ENCODE peak calls at places on chromosome 9, in five cellular contexts. H, A, E, J and I are unnamed samples.

GRCh38 chr9:4793412-4794005 is 765 bp downstream of the RCL1 start:
- DNase-seq in H (no peak), A (no peak), E (no peak), J (no peak), I (no peak)

GRCh38 chr9:99095565-99095964 is 9.3 kb upstream of the TGFBR1 start:
- DNase-seq in H (no peak), A (no peak), E (no peak), J (no peak), I (no peak)

GRCh38 chr9:25322138-25322537 is 356.1 kb downstream of the TUSC1 start:
- DNase-seq in H (no peak), A (no peak), E (no peak), J (no peak), I (no peak)

GRCh38 chr9:117083440-117083984 is 331.3 kb downstream of the ASTN2 start:
- DNase-seq in H (no peak), A (no peak), E (no peak), J (no peak), I (no peak)

GRCh38 chr9:68738346-68738745 is 33.3 kb downstream of the PIP5K1B start:
- DNase-seq in H (no peak), A (no peak), E (no peak), J (no peak), I (no peak)

GRCh38 chr9:135552698-135553161 is 6.8 kb downstream of the OBP2A start:
- DNase-seq in H (no peak), A (no peak), E (no peak), J (no peak), I (no peak)

GRCh38 chr9:131121346-131121745 is 4.0 kb upstream of the NUP214 start:
- DNase-seq in H (no peak), A (no peak), E (no peak), J (no peak), I (no peak)

GRCh38 chr9:77735515-77735914 is 87.4 kb upstream of the GNA14 start:
- DNase-seq in H (peak), A (no peak), E (no peak), J (no peak), I (no peak)

GRCh38 chr9:127380479-127380878 is 16.5 kb upstream of the SLC2A8 start:
- DNase-seq in H (no peak), A (no peak), E (no peak), J (no peak), I (no peak)

GRCh38 chr9:114688388-114688787 is 6.4 kb upstream of the TEX48 start:
- DNase-seq in H (no peak), A (no peak), E (no peak), J (no peak), I (no peak)

GRCh38 chr9:95726756-95727155 is 148.7 kb upstream of the ERCC6L2 start:
- DNase-seq in H (no peak), A (no peak), E (peak), J (no peak), I (no peak)

GRCh38 chr9:87255437-87256155 is 242.1 kb upstream of the DAPK1 start:
- DNase-seq in H (no peak), A (no peak), E (no peak), J (no peak), I (no peak)

GRCh38 chr9:92948632-92949031 is 1.3 kb downstream of the FGD3 start:
- DNase-seq in H (no peak), A (no peak), E (no peak), J (peak), I (no peak)

GRCh38 chr9:134026561-134026960 is 1.3 kb downstream of the BRD3OS start:
- DNase-seq in H (no peak), A (no peak), E (no peak), J (no peak), I (no peak)